ENCODE peak calls at places on chromosomes 2 and 18, in six cellular contexts. Q, X, Y, D, M and C are unnamed samples.

GRCh38 chr18:66013976-66014375 is 263.2 kb downstream of the CDH7 start:
- DNase-seq in Q (peak; percentile 0), X (no peak), Y (peak; percentile 26), D (no peak), M (no peak), C (no peak)

GRCh38 chr18:79642626-79643025 is 37.0 kb upstream of the CTDP1 start:
- DNase-seq in Q (peak; percentile 17), X (no peak), Y (peak; percentile 13), D (no peak), M (no peak), C (no peak)

GRCh38 chr18:56374005-56374655 is 264.3 kb downstream of the TXNL1 start:
- DNase-seq in Q (peak; percentile 8), X (no peak), Y (peak; percentile 34), D (peak; percentile 29), M (no peak), C (no peak)

GRCh38 chr18:40957533-40958070 is 997.4 kb upstream of the PIK3C3 start:
- DNase-seq in Q (no peak), X (no peak), Y (peak; percentile 43), D (no peak), M (no peak), C (peak; percentile 9)

GRCh38 chr2:10982931-10983701 is 71.4 kb downstream of the KCNF1 start:
- DNase-seq in Q (no peak), X (no peak), Y (peak; percentile 61), D (peak; percentile 16), M (no peak), C (no peak)

GRCh38 chr2:201523506-201523905 is 72.0 kb downstream of the STRADB start:
- DNase-seq in Q (no peak), X (no peak), Y (no peak), D (peak; percentile 31), M (no peak), C (no peak)

GRCh38 chr2:238860966-238861730 is 13.3 kb downstream of the TWIST2 start:
- DNase-seq in Q (no peak), X (no peak), Y (no peak), D (peak; percentile 75), M (no peak), C (no peak)

GRCh38 chr2:25380023-25380422 is 38.3 kb upstream of the DNMT3A start:
- DNase-seq in Q (no peak), X (no peak), Y (no peak), D (no peak), M (no peak), C (no peak)

GRCh38 chr2:207683879-207684627 is 27.4 kb upstream of the CCNYL1 start:
- DNase-seq in Q (peak; percentile 60), X (no peak), Y (peak; percentile 60), D (peak; percentile 78), M (peak; percentile 60), C (no peak)

GRCh38 chr18:8197510-8197909 is 411.7 kb upstream of the RAB12 start:
- DNase-seq in Q (no peak), X (no peak), Y (no peak), D (no peak), M (no peak), C (no peak)

GRCh38 chr2:11726384-11726783 is 20.0 kb upstream of the LPIN1 start:
- DNase-seq in Q (no peak), X (no peak), Y (peak; percentile 56), D (no peak), M (no peak), C (no peak)

GRCh38 chr18:59837586-59837985 is 62.2 kb upstream of the PMAIP1 start:
- DNase-seq in Q (peak; percentile 64), X (peak; percentile 47), Y (peak; percentile 75), D (peak; percentile 75), M (peak; percentile 80), C (peak; percentile 71)

GRCh38 chr18:9987355-9987754 is 73.5 kb downstream of the VAPA start:
- DNase-seq in Q (no peak), X (no peak), Y (no peak), D (no peak), M (no peak), C (no peak)

GRCh38 chr2:75524276-75524911 is 36.3 kb downstream of the EVA1A start:
- DNase-seq in Q (no peak), X (no peak), Y (no peak), D (no peak), M (no peak), C (no peak)

GRCh38 chr18:39463986-39464385 is 1898.4 kb upstream of the CELF4 start:
- DNase-seq in Q (no peak), X (no peak), Y (no peak), D (peak; percentile 40), M (no peak), C (no peak)

GRCh38 chr18:74739926-74740325 is 142.3 kb downstream of the ZNF407 start:
- DNase-seq in Q (no peak), X (no peak), Y (no peak), D (no peak), M (no peak), C (no peak)

GRCh38 chr2:166067204-166067603 is 60.6 kb downstream of the SCN1A start:
- DNase-seq in Q (no peak), X (no peak), Y (no peak), D (no peak), M (no peak), C (no peak)

GRCh38 chr18:68399721-68400120 is 315.2 kb downstream of the TMX3 start:
- DNase-seq in Q (no peak), X (no peak), Y (peak; percentile 51), D (no peak), M (no peak), C (no peak)

GRCh38 chr18:37335337-37335736 is 230.3 kb downstream of the CELF4 start:
- DNase-seq in Q (no peak), X (peak; percentile 37), Y (no peak), D (peak; percentile 21), M (no peak), C (peak; percentile 33)

GRCh38 chr2:219234331-219234730 is 4.7 kb downstream of the ANKZF1 start:
- DNase-seq in Q (no peak), X (no peak), Y (no peak), D (no peak), M (no peak), C (no peak)

GRCh38 chr2:43831438-43832294 is 7.0 kb downstream of the ABCG5 start:
- DNase-seq in Q (no peak), X (no peak), Y (no peak), D (peak; percentile 25), M (no peak), C (no peak)

GRCh38 chr18:23872701-23873550 is 141.6 kb upstream of the TTC39C start:
- DNase-seq in Q (peak; percentile 99), X (no peak), Y (no peak), D (no peak), M (peak; percentile 85), C (no peak)

GRCh38 chr2:101723366-101724112 is 26.0 kb downstream of the MAP4K4 start:
- DNase-seq in Q (no peak), X (no peak), Y (no peak), D (no peak), M (no peak), C (no peak)

GRCh38 chr2:69704446-69704845 is 37.5 kb upstream of the ANXA4 start:
- DNase-seq in Q (peak; percentile 96), X (no peak), Y (no peak), D (no peak), M (no peak), C (no peak)

GRCh38 chr2:27356056-27356381 is 545 bp downstream of the GTF3C2 start:
- DNase-seq in Q (peak; percentile 61), X (peak; percentile 64), Y (peak; percentile 54), D (peak; percentile 79), M (no peak), C (peak; percentile 74)

GRCh38 chr2:224284134-224284946 is 117.6 kb downstream of the FAM124B start:
- DNase-seq in Q (peak; percentile 43), X (peak; percentile 3), Y (peak; percentile 54), D (peak; percentile 45), M (peak; percentile 61), C (peak; percentile 40)

GRCh38 chr2:70549064-70549710 is 4.4 kb downstream of the TGFA start:
- DNase-seq in Q (no peak), X (no peak), Y (no peak), D (no peak), M (no peak), C (no peak)

DNA sequence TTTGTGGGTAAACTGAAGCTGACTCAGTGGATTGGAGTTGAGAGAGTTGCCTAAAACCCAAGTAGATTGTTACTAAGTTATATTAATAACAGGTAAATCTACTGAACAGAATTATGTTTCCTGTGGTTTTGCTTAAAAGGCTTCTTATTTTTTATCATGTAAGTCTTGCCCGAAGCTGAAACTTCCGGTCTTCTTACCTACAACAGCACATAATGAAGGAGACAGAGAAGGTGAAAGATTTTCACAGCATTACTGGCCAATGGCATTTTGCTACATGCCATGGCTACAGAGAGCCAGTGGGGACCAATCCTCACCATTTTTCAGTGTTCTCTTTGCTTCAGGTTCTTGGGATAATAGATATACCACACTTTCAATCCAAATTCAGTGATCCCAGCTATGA is 220.0 kb downstream of the ERBB4 start:
- DNase-seq in Q (no peak), X (no peak), Y (no peak), D (no peak), M (no peak), C (no peak)
- H3K9ac ChIP-seq in Q (no peak overlapping the region), X (no peak overlapping the region), Y (no peak overlapping the region), D (no peak overlapping the region), M (no peak overlapping the region), C (no peak overlapping the region)

GRCh38 chr2:200397785-200398184 is 91.3 kb downstream of the SPATS2L start:
- DNase-seq in Q (peak; percentile 23), X (no peak), Y (peak; percentile 43), D (peak; percentile 47), M (no peak), C (peak; percentile 43)
- H3K9ac ChIP-seq in Q (no peak overlapping the region), X (no peak overlapping the region), Y (no peak overlapping the region), D (no peak overlapping the region), M (no peak overlapping the region), C (no peak overlapping the region)

GRCh38 chr18:35495821-35496368 is 1.9 kb downstream of the INO80C start:
- DNase-seq in Q (no peak), X (no peak), Y (peak; percentile 34), D (peak; percentile 27), M (no peak), C (no peak)

GRCh38 chr18:35489913-35490490 is 7.8 kb downstream of the INO80C start:
- DNase-seq in Q (no peak), X (no peak), Y (no peak), D (no peak), M (no peak), C (no peak)

GRCh38 chr18:35494281-35494825 is 3.4 kb downstream of the INO80C start:
- DNase-seq in Q (no peak), X (no peak), Y (no peak), D (no peak), M (no peak), C (no peak)

GRCh38 chr18:35490894-35491688 is 6.7 kb downstream of the INO80C start:
- DNase-seq in Q (no peak), X (no peak), Y (no peak), D (no peak), M (no peak), C (peak; percentile 17)

GRCh38 chr18:35491689-35492077 is 6.1 kb downstream of the INO80C start:
- DNase-seq in Q (no peak), X (no peak), Y (no peak), D (no peak), M (no peak), C (peak; percentile 38)
- H3K9ac ChIP-seq in Q (peak overlapping the region; percentile 21), X (no peak overlapping the region), Y (no peak overlapping the region), D (no peak overlapping the region), M (no peak overlapping the region), C (no peak overlapping the region)

GRCh38 chr2:162573288-162573687 is 229.4 kb downstream of the GCA start:
- DNase-seq in Q (no peak), X (no peak), Y (no peak), D (no peak), M (no peak), C (no peak)
- H3K9ac ChIP-seq in Q (no peak overlapping the region), X (no peak overlapping the region), Y (no peak overlapping the region), D (no peak overlapping the region), M (no peak overlapping the region), C (no peak overlapping the region)